ENCODE peak calls at places on chromosomes 12 and 14, in seven cellular contexts. Z is esophagus squamous epithelium, O is fibroblast of lung, R is GM23338, N is lung, J is ascending aorta, M is IMR-90. C is an unnamed sample. For H3K27me3, the result is how much of the 10 kb centered on the place peaks cover.

GRCh38 chr12:50635857-50636256 is 128.0 kb upstream of the ATF1 start:
- DNase-seq in Z (no peak), O (no peak), R (no peak), N (no peak), J (no peak), M (no peak), C (no peak)

GRCh38 chr14:39417014-39417413 is 15.2 kb downstream of the FBXO33 start:
- DNase-seq in Z (no peak), O (no peak), R (peak), N (no peak), J (no peak), M (no peak), C (peak)

GRCh38 chr14:96047101-96047500 is 7.9 kb downstream of the C14orf132 start:
- DNase-seq in Z (no peak), O (no peak), R (no peak), N (no peak), J (no peak), M (peak), C (no peak)

GRCh38 chr14:102939820-102940561 is 17.5 kb downstream of the AMN start:
- DNase-seq in Z (no peak), O (no peak), R (no peak), N (peak), J (no peak), M (no peak), C (no peak)

GRCh38 chr12:530308-530707 is 70.6 kb downstream of the B4GALNT3 start:
- DNase-seq in Z (no peak), O (no peak), R (no peak), N (no peak), J (no peak), M (no peak), C (peak)

GRCh38 chr14:75982724-75983358 is 1.0 kb upstream of the TGFB3 start:
- DNase-seq in Z (no peak), O (peak), R (no peak), N (peak), J (no peak), M (peak), C (no peak)

GRCh38 chr12:125403145-125403789 is 338.0 kb downstream of the AACS start:
- DNase-seq in Z (no peak), O (peak), R (peak), N (no peak), J (no peak), M (peak), C (peak)

GRCh38 chr12:15289192-15289591 is 33.1 kb upstream of the PTPRO start:
- DNase-seq in Z (no peak), O (no peak), R (no peak), N (no peak), J (no peak), M (no peak), C (no peak)

GRCh38 chr12:122308811-122309210 is 42.5 kb upstream of the VPS33A start:
- DNase-seq in Z (no peak), O (no peak), R (no peak), N (no peak), J (no peak), M (peak), C (no peak)

GRCh38 chr12:45388545-45388944 is 172.7 kb downstream of the ANO6 start:
- DNase-seq in Z (no peak), O (peak), R (peak), N (no peak), J (no peak), M (peak), C (peak)

GRCh38 chr14:79467837-79468236 is 743.5 kb downstream of the DIO2 start:
- DNase-seq in Z (no peak), O (peak), R (no peak), N (no peak), J (no peak), M (no peak), C (no peak)

GRCh38 chr14:21525571-21525970 is 575 bp downstream of the SALL2 start:
- DNase-seq in Z (no peak), O (peak), R (peak), N (no peak), J (no peak), M (peak), C (peak)

GRCh38 chr12:12996235-12996634 is 3.8 kb downstream of the HEBP1 start:
- DNase-seq in Z (no peak), O (no peak), R (no peak), N (no peak), J (no peak), M (no peak), C (no peak)

GRCh38 chr12:65449400-65449799 is 170.9 kb downstream of the MSRB3 start:
- DNase-seq in Z (no peak), O (peak), R (no peak), N (no peak), J (no peak), M (peak), C (no peak)

GRCh38 chr12:94037444-94037843 is 110.9 kb upstream of the PLXNC1 start:
- DNase-seq in Z (no peak), O (no peak), R (no peak), N (no peak), J (no peak), M (no peak), C (no peak)

GRCh38 chr12:68310370-68310769 is 21.8 kb downstream of the MDM1 start:
- DNase-seq in Z (no peak), O (peak), R (no peak), N (no peak), J (no peak), M (peak), C (no peak)

GRCh38 chr12:76713986-76714385 is 49.9 kb upstream of the ZDHHC17 start:
- DNase-seq in Z (no peak), O (no peak), R (no peak), N (no peak), J (no peak), M (no peak), C (peak)

GRCh38 chr12:80442426-80443222 is 1.4 kb upstream of the PTPRQ start:
- DNase-seq in Z (no peak), O (peak), R (no peak), N (no peak), J (no peak), M (peak), C (no peak)

GRCh38 chr14:64745511-64746041 is 41.4 kb downstream of the PLEKHG3 start:
- DNase-seq in Z (no peak), O (peak), R (peak), N (no peak), J (no peak), M (peak), C (no peak)

GRCh38 chr14:81382517-81383225 is 17.5 kb downstream of the STON2 start:
- DNase-seq in Z (no peak), O (no peak), R (no peak), N (no peak), J (no peak), M (no peak), C (no peak)

GRCh38 chr14:80493620-80494019 is 282.3 kb upstream of the DIO2 start:
- DNase-seq in Z (no peak), O (no peak), R (peak), N (no peak), J (no peak), M (no peak), C (no peak)

DNA sequence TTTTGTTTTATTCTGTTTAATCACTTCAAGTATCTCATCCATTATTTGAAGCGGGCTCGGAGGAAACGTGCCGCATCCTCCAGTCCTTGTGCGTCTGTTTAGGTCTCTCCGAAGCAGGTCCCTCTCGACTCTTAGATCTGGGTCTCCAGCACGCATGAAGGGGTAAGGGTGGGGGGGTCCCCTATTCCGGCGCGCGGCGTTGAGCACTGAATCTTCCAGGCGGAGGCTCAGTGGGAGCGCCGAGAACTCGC is 311 bp upstream of the LGR5 start:
- DNase-seq in Z (no peak), O (peak), R (no peak), N (no peak), J (no peak), M (no peak), C (no peak)
- H3K4me3 ChIP-seq in Z (peak), O (peak), R (peak), N (no peak), J (peak), M (peak), C (peak)

DNA sequence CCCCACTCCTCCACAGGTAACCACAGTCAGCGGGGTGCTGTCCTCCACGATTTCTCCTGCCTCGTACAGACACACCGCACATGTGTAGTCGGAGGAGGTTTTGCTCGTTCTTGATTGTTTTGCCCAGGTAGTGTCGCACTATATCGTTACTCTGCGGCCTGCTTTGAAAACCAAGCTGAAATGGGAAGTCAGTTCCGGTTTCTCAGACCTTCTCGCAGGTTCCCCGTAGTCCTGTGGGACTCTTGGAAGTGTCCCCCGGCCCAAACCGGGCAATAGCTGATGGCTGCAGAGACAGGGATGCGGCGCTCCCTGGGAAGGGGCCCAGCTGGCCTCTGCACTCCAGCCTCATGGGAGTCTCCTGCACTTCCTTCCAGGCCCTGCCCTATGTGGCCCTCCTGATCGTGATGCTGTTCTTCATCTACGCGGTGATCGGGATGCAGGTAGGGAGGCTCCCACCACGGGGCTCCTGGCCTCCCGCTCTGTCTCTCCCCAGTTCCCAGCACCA is 141.3 kb upstream of the FKBP4 start:
- DNase-seq in Z (no peak), O (no peak), R (no peak), N (no peak), J (no peak), M (no peak), C (no peak)
- H3K27me3 ChIP-seq in Z (under half), O (under half), R (under half), N (under half), J (under half), M (under half), C (under half)

GRCh38 chr12:39905152-39905551 is 200.7 kb downstream of the SLC2A13 start:
- DNase-seq in Z (no peak), O (peak), R (no peak), N (no peak), J (no peak), M (peak), C (no peak)
- H3K27ac ChIP-seq in Z (peak), O (no peak), R (no peak), N (no peak), J (no peak), M (no peak), C (no peak)

GRCh38 chr12:55827806-55828205 is 1.6 kb downstream of the DNAJC14 start:
- DNase-seq in Z (no peak), O (no peak), R (no peak), N (no peak), J (no peak), M (no peak), C (no peak)
- H3K4me3 ChIP-seq in Z (no peak), O (no peak), R (peak), N (no peak), J (no peak), M (no peak), C (no peak)

DNA sequence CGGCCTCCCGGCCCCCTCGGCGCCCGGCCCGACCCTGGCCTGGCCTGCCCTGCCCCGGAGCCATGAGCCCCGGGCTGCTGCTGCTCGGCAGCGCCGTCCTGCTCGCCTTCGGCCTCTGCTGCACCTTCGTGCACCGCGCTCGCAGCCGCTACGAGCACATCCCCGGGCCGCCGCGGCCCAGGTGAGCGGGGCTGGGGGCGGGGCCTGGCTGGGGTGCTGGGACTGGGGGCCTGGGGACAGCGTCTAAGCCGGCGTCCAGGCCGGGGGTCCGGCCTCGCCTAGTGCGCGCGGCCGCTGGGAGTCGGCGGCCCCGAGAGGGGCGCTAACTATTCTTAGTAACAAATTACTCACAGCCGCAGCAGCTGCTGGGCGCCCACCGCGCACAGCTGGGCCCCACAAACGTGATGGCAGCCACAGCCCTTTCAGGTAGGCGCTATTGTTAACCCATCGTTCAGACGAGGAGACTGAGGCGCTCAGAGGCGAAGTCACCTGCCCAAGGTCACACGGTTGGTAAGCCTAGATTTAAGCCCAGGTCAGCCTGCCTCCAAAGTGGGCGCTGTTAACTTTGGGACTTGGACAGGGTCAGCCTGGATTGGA is 356 bp downstream of the CYP46A1 start:
- DNase-seq in Z (no peak), O (no peak), R (no peak), N (no peak), J (no peak), M (peak), C (no peak)
- H3K27me3 ChIP-seq in Z (under half), O (under half), R (under half), N (under half), J (under half), M (under half), C (under half)

DNA sequence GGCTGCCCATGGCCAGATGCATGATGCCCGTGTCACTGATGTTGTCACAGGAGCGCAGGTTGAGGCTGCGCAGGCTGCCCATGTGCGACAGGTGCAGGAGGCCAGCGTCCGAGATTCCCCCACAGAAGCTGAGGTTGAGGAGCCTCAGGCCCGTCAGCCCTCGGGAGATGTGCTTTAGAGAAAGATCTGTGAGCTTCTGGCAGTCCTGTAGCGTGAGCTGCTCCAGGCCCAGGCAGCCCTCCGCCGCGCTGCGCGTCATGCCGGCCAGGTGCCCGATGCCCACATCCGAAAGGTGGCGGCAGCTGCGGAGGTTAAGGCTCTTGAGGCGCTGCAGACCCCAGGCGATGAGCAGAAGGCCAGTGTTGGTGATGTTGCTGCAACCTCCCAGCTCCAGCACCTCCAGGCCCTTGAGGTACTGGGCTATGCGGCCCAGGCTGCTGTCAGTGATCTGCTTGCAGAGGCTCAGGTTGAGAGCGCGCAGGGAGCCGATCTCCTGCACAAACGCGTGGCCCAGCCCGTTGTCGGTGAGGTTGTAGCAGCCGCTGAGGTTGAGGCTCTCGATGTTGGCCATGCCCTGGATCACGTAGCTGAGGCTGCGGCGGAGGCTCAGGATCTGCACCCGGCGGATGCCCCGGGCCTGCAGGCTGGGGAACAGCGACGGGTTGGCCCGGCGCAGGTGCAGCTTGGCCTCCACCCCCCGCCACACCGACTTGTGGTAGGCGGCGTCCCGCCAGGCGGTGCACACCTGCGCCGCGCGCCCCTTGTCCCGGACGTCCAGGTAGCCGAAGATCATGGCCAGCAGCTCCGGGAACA is 943 bp downstream of the FBXL14 start:
- DNase-seq in Z (no peak), O (no peak), R (peak), N (peak), J (no peak), M (no peak), C (peak)
- H3K27ac ChIP-seq in Z (peak), O (peak), R (no peak), N (peak), J (peak), M (peak), C (no peak)

DNA sequence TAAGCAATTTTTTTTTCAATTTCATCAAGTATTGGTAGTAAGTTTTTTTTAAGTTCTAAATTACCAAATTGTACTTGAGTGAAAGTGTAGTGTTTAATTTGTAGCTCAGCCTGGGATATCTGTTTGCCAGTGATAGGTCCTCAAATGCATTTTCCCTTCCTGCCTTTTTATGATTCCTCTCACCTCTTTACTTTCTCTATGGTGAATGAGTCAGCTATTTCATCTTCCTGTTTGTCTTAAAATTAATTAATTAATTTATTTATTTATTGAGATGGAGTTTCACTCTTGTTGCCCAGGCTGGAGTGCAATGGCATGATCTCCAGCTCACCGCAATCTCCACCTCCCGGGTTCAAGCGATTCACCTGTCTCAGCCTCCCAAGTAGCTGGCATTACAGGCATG is 10.7 kb downstream of the SRP54 start:
- DNase-seq in Z (no peak), O (no peak), R (no peak), N (no peak), J (no peak), M (no peak), C (no peak)
- H3K4me3 ChIP-seq in Z (no peak), O (no peak), R (no peak), N (no peak), J (no peak), M (no peak), C (no peak)

C was measured in WERI-Rb-1.